ENCODE peak calls at places on chromosomes 6 and 20, in seven cellular contexts. U is A549, I is HCT116, F is GM12878, Z is H1, K is K562, C is HepG2. O is an unnamed sample. For H3K4me1, the result is how much of the 10 kb centered on the place peaks cover.

GRCh38 chr6:7979831-7980230 is 69.2 kb upstream of the TXNDC5 start:
- DNase-seq in C (no peak), K (no peak), U (no peak), F (no peak), I (no peak), Z (no peak), O (no peak)

GRCh38 chr20:36688630-36689029 is 42.6 kb upstream of the SLA2 start:
- DNase-seq in F (no peak), Z (no peak), C (no peak), K (no peak), U (no peak), I (no peak), O (no peak)

GRCh38 chr6:56755040-56755439 is 112.4 kb upstream of the DST start:
- DNase-seq in C (no peak), F (no peak), Z (no peak), K (no peak), U (no peak), I (no peak), O (no peak)

GRCh38 chr6:8113260-8113659 is 10.9 kb upstream of the EEF1E1 start:
- DNase-seq in C (no peak), I (no peak), Z (no peak), F (no peak), K (no peak), U (no peak), O (peak)

GRCh38 chr20:36773123-36773547 is 428 bp downstream of the DSN1 start:
- DNase-seq in I (no peak), F (no peak), C (no peak), K (no peak), U (no peak), Z (no peak), O (no peak)

GRCh38 chr6:156098858-156099257 is 643.2 kb upstream of the NOX3 start:
- DNase-seq in F (no peak), U (no peak), I (no peak), Z (no peak), K (no peak), C (no peak), O (no peak)

GRCh38 chr6:105733556-105734162 is 330.8 kb upstream of the PREP start:
- DNase-seq in U (no peak), Z (no peak), K (peak), F (no peak), I (peak), C (peak), O (peak)

GRCh38 chr6:105850636-105851035 is 235.5 kb upstream of the PRDM1 start:
- DNase-seq in Z (no peak), I (no peak), C (no peak), K (no peak), U (no peak), F (no peak), O (no peak)

GRCh38 chr6:159119835-159120234 is 49.4 kb upstream of the FNDC1 start:
- DNase-seq in F (no peak), Z (no peak), U (no peak), C (no peak), I (no peak), K (no peak), O (no peak)

GRCh38 chr20:63745961-63746765 is 6.6 kb downstream of the SLC2A4RG start:
- DNase-seq in U (no peak), I (no peak), F (no peak), Z (no peak), K (no peak), C (no peak), O (no peak)

GRCh38 chr6:110534731-110535164 is 58.3 kb upstream of the SLC22A16 start:
- DNase-seq in K (no peak), I (no peak), F (no peak), C (no peak), Z (no peak), U (no peak), O (peak)

GRCh38 chr6:156833755-156834154 is 56.6 kb downstream of the ARID1B start:
- DNase-seq in Z (no peak), C (no peak), U (no peak), I (no peak), K (no peak), F (no peak), O (no peak)

GRCh38 chr6:26478985-26479278 is 21.2 kb upstream of the BTN1A1 start:
- DNase-seq in I (no peak), U (no peak), F (no peak), C (no peak), Z (no peak), K (no peak), O (no peak)

GRCh38 chr6:150723857-150724256 is 124.2 kb downstream of the PLEKHG1 start:
- DNase-seq in K (no peak), F (no peak), I (no peak), C (no peak), U (no peak), Z (no peak), O (no peak)

GRCh38 chr20:9476637-9477036 is 37.8 kb upstream of the LAMP5 start:
- DNase-seq in Z (no peak), C (no peak), I (no peak), F (no peak), K (no peak), U (no peak), O (no peak)

GRCh38 chr20:17202668-17203067 is 24.2 kb upstream of the PCSK2 start:
- DNase-seq in C (no peak), I (no peak), F (no peak), K (no peak), U (no peak), Z (no peak), O (no peak)

GRCh38 chr20:37560629-37561028 is 33.0 kb upstream of the BLCAP start:
- DNase-seq in U (no peak), I (no peak), K (no peak), F (no peak), Z (no peak), C (no peak), O (no peak)

GRCh38 chr6:158570681-158570962 is 10.7 kb downstream of the TMEM181 start:
- DNase-seq in F (no peak), I (no peak), Z (no peak), K (no peak), C (peak), U (no peak), O (no peak)

GRCh38 chr20:19826179-19826914 is 68.3 kb downstream of the RIN2 start:
- DNase-seq in F (no peak), I (no peak), Z (no peak), U (no peak), K (no peak), C (no peak), O (no peak)

GRCh38 chr20:58691773-58692578 is 624 bp upstream of the NPEPL1 start:
- DNase-seq in F (no peak), I (no peak), K (peak), C (no peak), Z (no peak), U (no peak), O (no peak)

GRCh38 chr6:156107514-156108150 is 652.0 kb upstream of the NOX3 start:
- DNase-seq in K (no peak), Z (no peak), U (no peak), I (no peak), C (no peak), F (no peak), O (no peak)

GRCh38 chr20:14415492-14415891 is 78.1 kb upstream of the FLRT3 start:
- DNase-seq in I (no peak), C (no peak), U (no peak), K (no peak), Z (no peak), F (no peak), O (no peak)

GRCh38 chr20:31711416-31712111 is 11.1 kb downstream of the BCL2L1 start:
- DNase-seq in F (no peak), K (no peak), U (no peak), C (peak), I (no peak), Z (no peak), O (no peak)

GRCh38 chr20:51578145-51578459 is 35.6 kb upstream of the NFATC2 start:
- DNase-seq in K (peak), F (no peak), I (no peak), Z (no peak), U (no peak), C (no peak), O (no peak)

GRCh38 chr20:62889411-62889810 is 27.8 kb upstream of the TCFL5 start:
- DNase-seq in U (no peak), C (no peak), Z (no peak), K (no peak), F (no peak), I (no peak), O (no peak)

GRCh38 chr6:44062771-44063560 is 64.3 kb downstream of the MRPL14 start:
- DNase-seq in C (no peak), U (no peak), I (no peak), Z (no peak), K (peak), F (no peak), O (no peak)

GRCh38 chr20:25178563-25179438 is 16.7 kb upstream of the ENTPD6 start:
- DNase-seq in K (peak), C (peak), Z (no peak), I (peak), F (no peak), U (peak), O (peak)

GRCh38 chr6:151729829-151730495 is 77.5 kb upstream of the ESR1 start:
- DNase-seq in K (no peak), I (no peak), Z (no peak), U (no peak), F (no peak), C (no peak), O (no peak)

GRCh38 chr6:125301435-125302391 is at the start of gene HDDC2:
- DNase-seq in K (peak), Z (no peak), I (peak), U (peak), F (no peak), C (peak), O (peak)

GRCh38 chr6:15879372-15880261 is 216.8 kb upstream of the DTNBP1 start:
- DNase-seq in C (no peak), Z (no peak), I (no peak), K (peak), F (no peak), U (no peak), O (peak)

GRCh38 chr6:136526196-136526930 is 23.9 kb downstream of the MAP7 start:
- DNase-seq in C (peak), I (no peak), Z (peak), F (no peak), K (no peak), U (peak), O (peak)

GRCh38 chr6:169800668-169801395 is 49.4 kb downstream of the ERMARD start:
- DNase-seq in U (peak), Z (no peak), F (no peak), I (peak), C (peak), K (no peak), O (peak)

GRCh38 chr6:134171517-134171916 is 119.1 kb upstream of the SLC2A12 start:
- DNase-seq in U (no peak), I (no peak), C (no peak), Z (no peak), F (no peak), K (no peak), O (peak)

GRCh38 chr6:154457881-154458284 is 52.6 kb downstream of the CNKSR3 start:
- DNase-seq in U (no peak), C (no peak), K (no peak), I (no peak), F (no peak), Z (no peak), O (no peak)

GRCh38 chr20:6282642-6283041 is 159.8 kb upstream of the FERMT1 start:
- DNase-seq in K (no peak), Z (no peak), U (no peak), I (no peak), C (no peak), F (no peak), O (no peak)

DNA sequence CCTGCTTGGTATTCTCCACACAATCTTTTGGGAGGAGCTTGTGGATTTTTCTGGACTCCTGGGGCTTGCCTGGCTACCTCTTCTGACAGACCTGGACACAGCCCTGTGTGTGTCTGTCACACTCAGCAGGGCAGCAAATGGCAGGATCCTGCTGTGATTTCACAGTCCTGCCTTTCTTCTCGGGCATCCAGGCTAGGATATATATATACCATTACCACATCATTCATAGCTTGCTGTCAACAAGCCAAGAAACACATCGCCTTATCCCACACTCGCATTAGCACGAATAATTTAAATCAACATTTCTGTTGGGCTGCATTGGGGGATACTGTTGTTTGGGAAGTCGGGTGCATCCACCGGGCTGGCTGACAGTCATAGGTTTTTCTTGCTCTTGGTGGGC is 154.8 kb upstream of the FERMT1 start:
- DNase-seq in Z (no peak), I (no peak), F (no peak), K (no peak), C (no peak), U (no peak), O (no peak)
- TF ChIP-seq CEBPB in Z (no peak), I (no peak), F (no peak), K (no peak), C (no peak), U (no peak), O (no peak)

GRCh38 chr20:41166201-41167117 is 29.1 kb downstream of the PLCG1 start:
- DNase-seq in U (no peak), Z (no peak), K (no peak), C (no peak), F (no peak), I (no peak), O (no peak)

GRCh38 chr20:41165001-41165882 is 27.9 kb downstream of the PLCG1 start:
- DNase-seq in Z (no peak), K (no peak), C (no peak), I (no peak), F (no peak), U (no peak), O (no peak)

GRCh38 chr20:41162396-41162795 is 25.1 kb downstream of the PLCG1 start:
- DNase-seq in Z (no peak), K (no peak), I (no peak), F (no peak), U (no peak), C (no peak), O (no peak)

GRCh38 chr20:41161886-41162285 is 24.5 kb downstream of the PLCG1 start:
- DNase-seq in K (no peak), F (no peak), U (no peak), Z (no peak), I (no peak), C (no peak), O (no peak)

GRCh38 chr20:41163821-41164220 is 26.5 kb downstream of the PLCG1 start:
- DNase-seq in I (no peak), Z (no peak), C (no peak), K (no peak), U (no peak), F (no peak), O (no peak)
- H3K4me1 ChIP-seq in I (under half), Z (under half), C (under half), K (under half), U (under half), F (under half), O (under half)

GRCh38 chr6:112286010-112286409 is 31.6 kb upstream of the LAMA4 start:
- DNase-seq in K (no peak), F (peak), Z (no peak), U (no peak), I (no peak), C (no peak), O (no peak)
- TF ChIP-seq CEBPB in K (no peak), F (no peak), Z (no peak), U (no peak), I (no peak), C (no peak), O (no peak)

DNA sequence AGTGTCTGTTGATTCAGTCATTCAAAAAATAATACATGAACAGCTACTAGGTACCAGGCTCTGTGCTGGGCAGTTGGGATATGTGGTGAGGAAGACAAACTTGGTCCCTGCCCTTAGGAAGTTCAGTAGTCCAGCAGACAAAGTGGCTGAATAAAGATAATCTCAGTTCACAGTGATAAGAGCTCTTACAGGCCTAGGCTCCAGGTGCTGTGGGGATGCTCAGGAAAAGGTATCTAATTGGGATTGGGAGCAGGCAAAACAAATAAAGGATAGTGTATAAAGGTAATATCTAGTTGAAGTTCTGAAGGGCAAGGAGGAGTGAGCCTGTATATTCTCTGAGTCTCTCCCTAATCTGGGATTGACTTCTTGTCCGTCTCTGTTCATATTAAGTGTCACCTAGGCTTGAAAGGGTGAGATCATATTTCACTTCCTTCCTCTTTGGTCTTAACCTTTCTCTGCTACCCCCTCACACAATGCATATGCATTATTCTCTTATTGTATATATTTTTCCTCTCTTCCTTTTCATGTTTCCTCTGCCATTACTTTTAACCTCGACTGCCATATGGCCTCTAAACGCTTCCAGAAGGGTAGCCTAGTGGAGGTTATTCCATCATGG is 13.5 kb downstream of the PTPN1 start:
- DNase-seq in I (no peak), Z (no peak), K (no peak), F (no peak), U (no peak), C (no peak), O (no peak)
- H3K4me1 ChIP-seq in I (under half), Z (under half), K (half or more), F (half or more), U (under half), C (under half), O (under half)

DNA sequence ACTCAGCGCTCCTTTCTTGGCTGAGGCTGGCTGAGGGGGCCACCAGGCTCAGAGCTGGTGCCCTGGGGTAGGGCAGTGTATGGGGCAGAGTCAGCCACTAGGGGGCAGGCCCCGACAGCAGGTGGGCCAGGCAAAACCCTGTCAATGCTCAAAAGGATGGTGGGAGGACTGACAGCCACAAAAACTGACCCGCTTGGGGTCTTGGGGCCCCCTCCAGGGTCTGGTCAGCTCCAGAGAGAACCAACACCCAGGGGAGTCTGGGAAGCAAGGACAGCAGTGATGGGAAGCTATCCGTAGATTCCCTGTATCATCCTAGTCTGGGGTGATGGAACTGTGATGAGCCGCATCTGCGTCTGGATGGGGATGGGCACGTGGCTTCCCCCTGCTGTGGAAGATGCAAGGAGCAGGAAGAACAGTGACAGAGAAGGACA is 306.9 kb downstream of the DHX35 start:
- DNase-seq in I (peak), K (peak), U (peak), Z (no peak), F (no peak), C (peak), O (peak)
- TF ChIP-seq CEBPB in I (no peak), K (no peak), U (no peak), Z (no peak), F (no peak), C (no peak), O (no peak)

GRCh38 chr20:34114809-34115208 is 2.8 kb upstream of the EIF2S2 start:
- DNase-seq in U (no peak), K (no peak), Z (no peak), F (no peak), I (no peak), C (no peak), O (no peak)
- H3K4me1 ChIP-seq in U (under half), K (under half), Z (under half), F (under half), I (under half), C (under half), O (under half)

GRCh38 chr6:63100066-63100465 is 111.2 kb upstream of the FKBP1C start:
- DNase-seq in I (no peak), F (no peak), Z (no peak), K (no peak), U (no peak), C (no peak), O (no peak)
- TF ChIP-seq CEBPB in I (no peak), F (no peak), Z (no peak), K (no peak), U (no peak), C (no peak), O (no peak)

GRCh38 chr6:168574075-168574698 is 133.2 kb downstream of the SMOC2 start:
- DNase-seq in K (no peak), U (no peak), F (no peak), Z (no peak), C (no peak), I (no peak), O (no peak)

GRCh38 chr6:168576388-168576787 is 135.4 kb downstream of the SMOC2 start:
- DNase-seq in U (no peak), C (no peak), I (no peak), F (no peak), Z (no peak), K (no peak), O (no peak)

GRCh38 chr6:168577496-168577895 is 136.5 kb downstream of the SMOC2 start:
- DNase-seq in I (no peak), C (no peak), K (no peak), U (no peak), F (no peak), Z (no peak), O (no peak)

GRCh38 chr6:168575346-168576098 is 134.5 kb downstream of the SMOC2 start:
- DNase-seq in Z (no peak), C (no peak), I (no peak), F (no peak), K (no peak), U (no peak), O (no peak)

DNA sequence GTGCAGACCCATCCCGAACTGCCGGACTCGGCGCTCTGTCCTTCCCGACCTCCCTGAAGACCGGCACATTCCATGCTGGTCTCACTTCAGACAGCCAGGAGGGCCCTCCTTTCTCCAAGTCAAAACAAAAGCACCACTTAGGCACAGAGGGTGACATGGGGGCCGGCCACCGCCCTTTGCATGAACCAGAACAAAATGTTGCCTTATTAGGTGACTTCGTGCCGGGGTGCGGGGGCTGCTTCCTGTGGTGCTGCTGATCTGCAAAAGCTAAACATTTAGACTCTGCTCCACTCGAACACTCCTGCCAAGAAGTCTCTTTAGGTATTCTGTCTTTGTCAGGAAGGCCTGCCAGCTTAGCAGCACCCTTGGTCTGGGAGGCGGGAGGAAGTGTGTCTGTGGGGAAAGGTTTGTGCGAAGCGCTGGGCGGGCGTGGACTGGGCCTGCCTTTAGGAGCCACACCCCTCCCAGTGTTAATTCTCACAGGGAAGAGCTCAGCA is 133.8 kb downstream of the SMOC2 start:
- DNase-seq in C (no peak), U (no peak), Z (no peak), F (no peak), I (peak), K (no peak), O (no peak)
- H3K4me1 ChIP-seq in C (under half), U (under half), Z (under half), F (under half), I (under half), K (under half), O (under half)

O was measured in IMR-90.